ENCODE peak calls at places on chromosomes 3 and 15, in nine cellular contexts. W is CD8-positive, alpha-beta T cell; C is uterus; Y is endothelial cell; Z is thoracic aorta; B is cardiac muscle cell; R is omental fat pad; F is OCI-LY7; M is foreskin fibroblast. S is an unnamed sample.

GRCh38 chr3:69086133-69086722 is 1.5 kb downstream of the ARL6IP5 start:
- DNase-seq in Z (peak), Y (no peak), R (peak), W (no peak), B (peak), F (peak), C (peak), M (peak), S (peak)

GRCh38 chr15:90190606-90191343 is 10.4 kb upstream of the SEMA4B start:
- DNase-seq in F (peak), R (no peak), Z (no peak), C (no peak), B (no peak), Y (no peak), M (no peak), W (no peak), S (peak)

GRCh38 chr15:96276438-96277210 is 53.9 kb upstream of the NR2F2 start:
- DNase-seq in Z (no peak), F (no peak), M (peak), B (no peak), R (no peak), Y (no peak), W (no peak), C (no peak), S (no peak)

GRCh38 chr15:83282859-83283812 is 1.3 kb downstream of the BNC1 start:
- DNase-seq in B (peak), R (no peak), C (no peak), M (no peak), F (no peak), W (no peak), Z (no peak), Y (peak), S (no peak)

GRCh38 chr3:104635872-104636580 is 730.7 kb upstream of the ALCAM start:
- DNase-seq in B (no peak), M (no peak), F (no peak), R (no peak), W (no peak), Z (no peak), C (no peak), Y (no peak), S (no peak)

GRCh38 chr3:117404153-117404552 is 694.6 kb downstream of the TUSC7 start:
- DNase-seq in R (no peak), Y (no peak), W (no peak), C (no peak), F (no peak), B (no peak), Z (no peak), M (no peak), S (no peak)

GRCh38 chr15:101276501-101277037 is 716 bp downstream of the SELENOS start:
- DNase-seq in B (no peak), R (no peak), F (peak), C (no peak), Z (no peak), W (no peak), M (no peak), Y (peak), S (no peak)

GRCh38 chr3:54968546-54969172 is 40.8 kb upstream of the LRTM1 start:
- DNase-seq in C (no peak), M (peak), Z (no peak), Y (no peak), R (no peak), F (no peak), W (no peak), B (no peak), S (no peak)

GRCh38 chr3:129310111-129310601 is 31.5 kb downstream of the HMCES start:
- DNase-seq in W (no peak), F (no peak), Z (no peak), Y (no peak), R (no peak), B (no peak), C (no peak), M (no peak), S (no peak)

GRCh38 chr15:91948001-91948608 is 94.6 kb downstream of the SLCO3A1 start:
- DNase-seq in F (no peak), W (no peak), C (no peak), B (peak), Y (no peak), M (no peak), Z (no peak), R (no peak), S (no peak)

GRCh38 chr3:2579206-2579605 is 480.5 kb downstream of the CNTN4 start:
- DNase-seq in R (no peak), Z (no peak), C (no peak), B (no peak), M (no peak), Y (no peak), W (no peak), F (no peak), S (no peak)

GRCh38 chr3:116517308-116517707 is 72.0 kb upstream of the LSAMP start:
- DNase-seq in M (no peak), B (peak), Z (no peak), C (no peak), W (no peak), R (no peak), Y (no peak), F (peak), S (no peak)

GRCh38 chr3:154469585-154469984 is 39.6 kb upstream of the GPR149 start:
- DNase-seq in B (no peak), F (no peak), R (no peak), Y (no peak), Z (no peak), W (no peak), C (no peak), M (no peak), S (no peak)

DNA sequence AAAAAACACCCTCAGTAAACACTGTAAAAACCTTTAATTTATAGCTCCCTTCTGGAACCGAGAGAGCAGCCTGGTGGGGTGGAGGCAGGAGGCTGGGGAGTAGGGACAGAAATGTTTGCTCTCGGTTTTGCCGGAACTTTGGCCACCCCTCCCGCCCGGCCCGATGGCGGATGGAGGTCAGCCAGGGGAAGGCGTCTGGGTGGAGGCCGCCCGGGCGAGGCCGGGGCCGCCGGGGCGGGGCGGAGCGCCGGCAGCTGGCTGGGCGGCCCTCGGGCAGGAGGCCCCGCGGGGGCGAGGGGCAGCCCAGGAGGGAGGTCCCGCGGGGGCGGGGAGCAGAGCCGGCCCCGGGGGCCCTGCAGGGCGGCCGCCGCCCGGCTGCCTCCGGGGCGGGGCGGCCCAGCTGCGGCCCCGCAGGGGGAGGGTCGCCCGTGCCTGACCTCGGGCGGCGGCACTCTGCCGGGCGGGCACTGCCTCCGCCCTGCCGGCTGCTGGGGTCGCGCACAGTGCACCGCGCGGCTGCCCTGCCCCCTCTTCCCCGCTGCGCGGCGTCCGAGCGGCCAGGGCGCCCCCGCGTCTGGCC is 829 bp upstream of the SKIL start:
- DNase-seq in Y (peak), R (peak), W (peak), B (peak), Z (peak), F (peak), C (peak), M (peak), S (peak)
- TF ChIP-seq CTCF in Y (no peak), R (no peak), W (no peak), B (no peak), Z (peak), F (no peak), C (no peak), M (no peak), S (no peak)

DNA sequence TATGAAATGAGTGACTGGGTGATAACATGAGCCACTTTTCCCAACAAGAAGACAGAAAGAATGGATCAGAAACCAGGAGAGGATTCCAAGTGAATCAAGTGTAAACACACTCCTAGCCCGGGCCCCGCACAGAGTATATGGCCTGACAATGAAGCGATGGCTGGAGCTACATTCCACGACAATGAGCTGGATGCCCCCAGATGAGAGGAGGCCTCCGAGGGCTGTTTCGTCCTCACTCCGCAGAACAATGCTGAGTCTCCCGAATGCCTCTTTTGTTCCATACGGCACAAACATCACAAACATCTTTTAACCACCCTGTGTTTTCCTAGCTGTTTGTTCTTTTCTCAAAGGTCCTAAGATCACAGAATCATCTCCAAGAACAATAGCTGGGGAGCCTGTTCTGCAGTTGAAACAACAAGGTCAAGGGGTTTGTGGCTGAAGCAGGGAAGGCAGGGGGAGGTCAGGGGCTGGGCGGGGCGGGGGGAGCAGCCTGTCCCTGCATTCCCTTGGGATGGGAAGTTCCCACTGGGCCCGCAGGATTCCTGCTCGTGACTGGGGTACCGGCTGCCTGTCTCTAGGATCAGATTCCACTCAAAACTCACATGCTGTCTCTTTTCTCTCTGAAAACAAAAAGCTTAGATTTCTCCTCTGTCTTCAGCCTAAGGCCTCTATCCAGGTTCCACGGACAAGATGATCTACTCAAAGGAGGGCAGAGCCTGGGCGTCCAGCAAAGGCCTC is 151.3 kb downstream of the XXYLT1 start:
- DNase-seq in B (no peak), Z (no peak), R (no peak), F (no peak), Y (peak), W (no peak), C (peak), M (peak), S (no peak)
- TF ChIP-seq CTCF in B (no peak), Z (no peak), R (no peak), F (no peak), Y (no peak), W (no peak), C (no peak), M (no peak), S (no peak)

DNA sequence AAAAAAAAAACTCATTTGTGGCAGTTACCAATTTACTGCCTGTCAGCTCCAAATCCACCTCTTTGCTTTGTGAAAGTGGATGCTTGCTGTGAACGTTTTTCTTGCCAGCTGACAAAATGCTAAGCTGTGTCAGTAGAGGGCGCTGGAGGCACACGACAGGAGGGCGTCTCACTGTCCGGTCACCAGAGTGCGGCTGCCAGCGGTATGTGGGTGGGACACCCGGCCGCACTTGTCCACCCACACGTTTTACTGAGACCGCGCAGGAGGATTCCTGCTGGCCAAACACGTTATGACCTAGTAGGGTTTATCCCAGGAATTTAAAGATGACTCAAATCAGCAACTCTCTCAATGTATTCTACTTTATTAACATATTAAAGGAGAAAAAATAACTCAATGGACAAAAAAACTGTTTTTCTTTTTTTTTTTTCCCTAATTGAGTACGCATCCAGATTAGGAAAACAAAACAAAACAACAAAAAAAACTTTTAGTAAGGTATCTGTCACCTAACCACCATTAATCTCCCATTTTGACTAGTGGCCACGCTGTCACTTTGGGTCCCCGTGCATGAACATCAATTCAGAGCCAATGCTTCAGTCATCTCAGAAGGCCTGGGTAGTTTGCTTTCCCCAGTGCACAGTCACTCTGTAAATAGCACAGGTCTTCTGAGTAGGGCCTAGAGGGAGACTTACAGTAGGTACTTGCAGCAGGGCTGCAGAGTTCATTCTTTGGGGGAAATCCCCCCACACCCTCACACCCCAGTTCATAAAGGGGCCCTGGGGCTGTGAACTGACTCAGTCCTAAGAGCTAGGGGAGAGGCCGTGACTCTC is 43.8 kb upstream of the RPL35A start:
- DNase-seq in F (peak), Z (peak), M (peak), Y (peak), B (peak), R (peak), W (peak), C (peak), S (peak)
- TF ChIP-seq CTCF in F (peak), Z (peak), M (peak), Y (peak), B (peak), R (no peak), W (peak), C (peak), S (peak)

GRCh38 chr3:26556637-26557036 is 65.9 kb upstream of the LRRC3B start:
- DNase-seq in C (no peak), W (no peak), B (no peak), R (no peak), Y (no peak), M (no peak), F (no peak), Z (no peak), S (no peak)

GRCh38 chr3:26562324-26562723 is 60.2 kb upstream of the LRRC3B start:
- DNase-seq in R (no peak), Z (no peak), M (no peak), C (no peak), Y (no peak), B (no peak), F (no peak), W (no peak), S (no peak)

GRCh38 chr3:26558257-26558656 is 64.3 kb upstream of the LRRC3B start:
- DNase-seq in B (no peak), W (no peak), Z (no peak), C (no peak), R (no peak), M (no peak), F (no peak), Y (no peak), S (no peak)

DNA sequence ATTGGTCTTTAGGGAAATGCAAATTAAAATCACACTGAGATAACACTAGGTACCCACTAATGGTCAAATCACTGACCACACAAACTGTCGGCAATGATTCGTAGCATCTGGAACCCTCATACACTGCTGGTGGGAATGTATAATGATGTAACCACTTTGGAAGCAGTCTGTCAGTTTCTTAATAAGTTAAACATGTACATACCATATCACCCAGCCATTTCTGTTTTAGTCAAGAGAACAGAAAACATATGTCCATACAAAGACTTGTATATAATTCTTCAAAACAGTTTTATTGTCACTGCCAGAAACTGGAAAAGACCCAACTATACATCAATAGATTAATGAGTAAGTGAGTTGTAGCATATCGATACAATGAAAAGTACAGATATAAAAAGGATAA is 63.3 kb upstream of the LRRC3B start:
- DNase-seq in M (no peak), B (no peak), W (no peak), Y (no peak), R (no peak), C (no peak), F (no peak), Z (no peak), S (no peak)
- TF ChIP-seq CTCF in M (no peak), B (no peak), W (no peak), Y (no peak), R (no peak), C (no peak), F (no peak), Z (no peak), S (no peak)

GRCh38 chr15:72288796-72289596 is 16.6 kb upstream of the PARP6 start:
- DNase-seq in Y (no peak), B (no peak), W (no peak), R (no peak), F (no peak), C (no peak), M (no peak), Z (no peak), S (no peak)

GRCh38 chr15:72284781-72285180 is 12.4 kb upstream of the PARP6 start:
- DNase-seq in C (no peak), Y (no peak), F (no peak), R (no peak), B (no peak), W (no peak), M (no peak), Z (no peak), S (no peak)

GRCh38 chr15:72288291-72288690 is 15.9 kb upstream of the PARP6 start:
- DNase-seq in M (no peak), C (no peak), Y (no peak), F (no peak), R (no peak), Z (no peak), W (no peak), B (no peak), S (no peak)

GRCh38 chr15:72285927-72286516 is 13.7 kb upstream of the PARP6 start:
- DNase-seq in Z (no peak), M (no peak), B (peak), Y (peak), C (no peak), W (no peak), F (peak), R (no peak), S (no peak)

GRCh38 chr15:72285402-72285801 is 13.0 kb upstream of the PARP6 start:
- DNase-seq in Z (no peak), B (no peak), C (no peak), Y (peak), F (no peak), W (no peak), M (no peak), R (no peak), S (no peak)
- TF ChIP-seq CTCF in Z (no peak), B (no peak), C (no peak), Y (no peak), F (no peak), W (no peak), M (no peak), R (no peak), S (no peak)

DNA sequence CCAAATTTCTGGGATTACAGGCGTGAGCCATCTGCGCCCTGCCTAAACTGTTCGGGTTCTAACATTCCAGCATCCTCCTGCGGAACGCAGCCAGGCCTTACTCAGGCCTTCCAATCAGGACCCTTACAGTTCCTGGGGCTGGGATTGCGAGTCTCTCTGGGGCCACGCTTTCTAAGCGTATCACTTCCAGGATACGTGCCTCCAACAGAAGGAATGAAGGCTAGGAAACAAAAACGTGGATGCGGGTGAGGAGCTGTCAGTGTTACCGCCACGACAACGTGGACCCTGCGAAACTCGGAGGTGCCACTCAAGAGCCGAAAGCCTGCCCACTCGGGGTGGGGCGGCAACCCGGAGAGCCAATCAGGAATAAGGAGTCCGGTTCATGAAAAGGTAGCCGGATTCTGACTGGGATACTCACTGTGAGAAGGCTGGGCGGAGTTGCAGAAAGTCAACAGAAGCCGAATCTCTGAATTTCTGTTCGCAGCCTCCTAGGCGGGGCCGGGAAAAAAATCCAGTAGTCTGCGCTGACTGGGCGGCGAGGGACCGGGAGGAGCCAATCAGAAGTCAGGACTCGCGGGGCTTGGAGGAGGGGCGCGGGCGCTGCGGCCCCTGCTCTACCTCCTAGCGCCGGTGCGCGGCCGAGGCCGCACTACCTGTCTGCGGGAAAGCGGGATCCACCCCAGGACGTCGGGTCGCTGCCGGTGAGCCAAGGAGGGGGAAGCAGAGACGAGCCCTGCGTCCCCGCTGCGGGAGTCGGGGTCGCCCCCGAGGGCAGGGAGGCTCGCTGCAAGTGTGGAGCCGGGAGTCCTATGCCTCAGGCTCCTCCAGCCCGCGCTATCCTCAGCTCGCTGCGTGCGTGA is at the start of gene HYKK:
- DNase-seq in C (peak), W (peak), Z (peak), R (peak), B (peak), F (peak), Y (peak), M (peak), S (peak)
- TF ChIP-seq CTCF in C (peak), W (no peak), Z (peak), R (no peak), B (no peak), F (no peak), Y (no peak), M (no peak), S (no peak)

GRCh38 chr3:25513642-25514266 is 85.7 kb downstream of the RARB start:
- DNase-seq in W (no peak), F (no peak), B (peak), R (no peak), Y (no peak), M (no peak), Z (no peak), C (no peak), S (no peak)

GRCh38 chr3:25508433-25508832 is 80.4 kb downstream of the RARB start:
- DNase-seq in C (no peak), R (no peak), W (no peak), F (no peak), Z (no peak), B (no peak), Y (no peak), M (no peak), S (no peak)

GRCh38 chr3:25508901-25509300 is 80.8 kb downstream of the RARB start:
- DNase-seq in Z (no peak), W (no peak), Y (no peak), M (peak), B (no peak), R (no peak), C (no peak), F (no peak), S (no peak)

GRCh38 chr3:25515131-25515530 is 87.1 kb downstream of the RARB start:
- DNase-seq in B (no peak), W (no peak), C (no peak), R (no peak), Z (no peak), F (no peak), M (no peak), Y (no peak), S (no peak)

GRCh38 chr3:25511972-25512721 is 84.1 kb downstream of the RARB start:
- DNase-seq in F (no peak), W (no peak), Z (no peak), B (no peak), C (no peak), Y (no peak), M (no peak), R (no peak), S (no peak)
- TF ChIP-seq CTCF in F (no peak), W (no peak), Z (no peak), B (no peak), C (no peak), Y (no peak), M (no peak), R (no peak), S (no peak)